ENCODE peak calls at places on chromosome 20, in eight cellular contexts. F, Z, W, Q, Y, E, X and D are unnamed samples.
A peak's percentile ranks its signal among the peaks of the same experiment; 100 is the strongest.

GRCh38 chr20:1809611-1810510 is 85.3 kb upstream of the SIRPA start:
- DNase-seq in F (no peak), Z (no peak), W (peak; percentile 46), Q (no peak), Y (no peak), E (no peak), X (no peak), D (no peak)

GRCh38 chr20:35215066-35215956 is 11.2 kb upstream of the MMP24 start:
- DNase-seq in F (no peak), Z (peak; percentile 53), W (peak; percentile 39), Q (no peak), Y (no peak), E (no peak), X (no peak), D (no peak)

GRCh38 chr20:12594410-12595130 is 414.2 kb upstream of the SPTLC3 start:
- DNase-seq in F (no peak), Z (peak; percentile 32), W (no peak), Q (no peak), Y (no peak), E (no peak), X (no peak), D (no peak)

GRCh38 chr20:11136691-11137090 is 462.9 kb upstream of the JAG1 start:
- DNase-seq in F (no peak), Z (no peak), W (no peak), Q (no peak), Y (no peak), E (no peak), X (no peak), D (no peak)

GRCh38 chr20:2631228-2631627 is 21.2 kb upstream of the NOP56 start:
- DNase-seq in F (no peak), Z (peak; percentile 13), W (no peak), Q (no peak), Y (no peak), E (no peak), X (no peak), D (no peak)

GRCh38 chr20:45456632-45457031 is 12.9 kb upstream of the WFDC2 start:
- DNase-seq in F (no peak), Z (peak; percentile 17), W (peak; percentile 10), Q (peak; percentile 22), Y (no peak), E (no peak), X (peak; percentile 29), D (peak; percentile 36)

GRCh38 chr20:1327241-1327653 is 1.7 kb downstream of the SDCBP2 start:
- DNase-seq in F (peak; percentile 27), Z (peak; percentile 88), W (peak; percentile 94), Q (no peak), Y (no peak), E (no peak), X (no peak), D (no peak)

GRCh38 chr20:52943185-52943841 is 28.8 kb upstream of the TSHZ2 start:
- DNase-seq in F (no peak), Z (peak; percentile 84), W (peak; percentile 57), Q (no peak), Y (no peak), E (no peak), X (no peak), D (no peak)

GRCh38 chr20:40807771-40808170 is 118.7 kb upstream of the MAFB start:
- DNase-seq in F (no peak), Z (no peak), W (no peak), Q (no peak), Y (no peak), E (no peak), X (no peak), D (no peak)

GRCh38 chr20:37901667-37902503 is 1.0 kb upstream of the VSTM2L start:
- DNase-seq in F (no peak), Z (peak; percentile 73), W (peak; percentile 75), Q (peak; percentile 72), Y (peak; percentile 92), E (peak; percentile 56), X (peak; percentile 26), D (peak; percentile 87)

GRCh38 chr20:53676987-53677386 is 83.3 kb upstream of the ZNF217 start:
- DNase-seq in F (no peak), Z (no peak), W (no peak), Q (no peak), Y (no peak), E (no peak), X (no peak), D (no peak)

GRCh38 chr20:54161008-54161820 is 12.6 kb downstream of the CYP24A1 start:
- DNase-seq in F (no peak), Z (no peak), W (no peak), Q (no peak), Y (no peak), E (no peak), X (no peak), D (no peak)

GRCh38 chr20:5353624-5354496 is 37.1 kb upstream of the PROKR2 start:
- DNase-seq in F (no peak), Z (peak; percentile 72), W (peak; percentile 76), Q (no peak), Y (no peak), E (no peak), X (no peak), D (no peak)

GRCh38 chr20:42775037-42775436 is 414.7 kb downstream of the PTPRT start:
- DNase-seq in F (no peak), Z (no peak), W (no peak), Q (no peak), Y (no peak), E (no peak), X (no peak), D (no peak)

GRCh38 chr20:41152108-41152757 is 14.9 kb downstream of the PLCG1 start:
- DNase-seq in F (no peak), Z (no peak), W (no peak), Q (no peak), Y (no peak), E (no peak), X (no peak), D (no peak)

DNA sequence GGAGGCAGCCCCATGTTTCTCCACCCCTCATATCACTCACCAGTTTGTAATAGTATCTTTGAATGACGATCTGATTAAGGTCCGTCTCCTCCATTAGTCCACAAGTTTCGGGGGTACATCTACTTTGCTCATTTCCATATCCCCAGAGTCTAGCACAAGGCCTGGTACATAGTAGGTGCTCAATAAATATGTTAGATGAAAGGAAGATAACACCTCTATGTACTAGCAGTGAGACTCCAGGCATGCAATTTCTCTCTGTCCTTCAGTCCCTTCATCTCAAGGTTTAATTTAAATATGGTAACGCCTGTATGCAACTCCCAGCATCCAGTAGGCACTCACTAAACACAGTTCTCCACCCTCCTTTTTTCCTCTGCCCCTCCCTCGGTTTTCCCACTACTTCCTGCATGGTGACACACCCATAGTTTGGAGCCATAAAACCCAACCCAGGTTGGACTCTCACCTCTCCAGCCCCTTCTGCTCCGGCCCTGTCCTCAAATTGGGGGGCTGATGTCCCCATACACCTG is 458 bp upstream of the HNF4A start:
- DNase-seq in F (no peak), Z (no peak), W (no peak), Q (no peak), Y (no peak), E (no peak), X (no peak), D (no peak)
- TF ChIP-seq CTCF in F (no peak), Z (no peak), W (no peak), Q (no peak), Y (no peak), E (no peak), X (no peak), D (no peak)

DNA sequence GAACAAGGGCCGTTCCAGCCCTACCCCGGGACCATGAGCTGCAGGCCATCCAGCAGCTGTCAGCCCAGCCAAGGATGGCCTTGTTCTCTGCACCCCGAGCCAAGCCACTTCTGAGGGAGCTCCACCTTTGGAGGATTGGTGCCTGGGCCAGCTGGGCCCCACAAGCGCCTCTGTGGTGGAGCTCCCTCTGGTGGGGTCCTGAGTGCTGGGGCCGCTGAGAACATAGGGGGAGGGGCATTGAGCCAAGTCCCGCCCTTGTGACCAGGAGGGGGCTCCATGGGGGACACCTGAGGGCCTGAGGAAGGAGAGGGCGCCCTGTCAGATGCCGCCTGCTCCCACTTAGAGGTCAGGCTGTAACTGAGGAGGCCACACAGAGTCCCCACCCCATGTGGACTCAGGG is 43.2 kb downstream of the YTHDF1 start:
- DNase-seq in F (no peak), Z (no peak), W (no peak), Q (no peak), Y (peak; percentile 66), E (no peak), X (no peak), D (no peak)
- TF ChIP-seq CTCF in F (no peak), Z (peak; percentile 22), W (no peak), Q (no peak), Y (peak; percentile 35), E (no peak), X (no peak), D (peak; percentile 12)

GRCh38 chr20:15865553-15865952 is 707.7 kb downstream of the KIF16B start:
- DNase-seq in F (no peak), Z (no peak), W (no peak), Q (no peak), Y (no peak), E (no peak), X (no peak), D (no peak)

GRCh38 chr20:15862178-15862577 is 711.1 kb downstream of the KIF16B start:
- DNase-seq in F (no peak), Z (no peak), W (no peak), Q (no peak), Y (no peak), E (no peak), X (no peak), D (no peak)

GRCh38 chr20:15863735-15864134 is 709.5 kb downstream of the KIF16B start:
- DNase-seq in F (no peak), Z (no peak), W (no peak), Q (no peak), Y (no peak), E (no peak), X (no peak), D (no peak)

GRCh38 chr20:15867017-15867416 is 706.2 kb downstream of the KIF16B start:
- DNase-seq in F (no peak), Z (no peak), W (no peak), Q (no peak), Y (no peak), E (no peak), X (no peak), D (no peak)

GRCh38 chr20:15867899-15868298 is 705.3 kb downstream of the KIF16B start:
- DNase-seq in F (no peak), Z (no peak), W (no peak), Q (no peak), Y (no peak), E (no peak), X (no peak), D (no peak)
- TF ChIP-seq CTCF in F (no peak), Z (no peak), W (no peak), Q (no peak), Y (no peak), E (no peak), X (peak; percentile 13), D (no peak)

GRCh38 chr20:25254571-25254970 is 6.7 kb downstream of the PYGB start:
- DNase-seq in F (no peak), Z (no peak), W (no peak), Q (no peak), Y (no peak), E (no peak), X (no peak), D (no peak)

GRCh38 chr20:25253606-25254275 is 5.9 kb downstream of the PYGB start:
- DNase-seq in F (no peak), Z (peak; percentile 57), W (no peak), Q (no peak), Y (no peak), E (no peak), X (no peak), D (no peak)

GRCh38 chr20:25256226-25256859 is 8.5 kb downstream of the PYGB start:
- DNase-seq in F (no peak), Z (peak; percentile 54), W (peak; percentile 51), Q (no peak), Y (no peak), E (no peak), X (no peak), D (no peak)

GRCh38 chr20:25257130-25257529 is 9.2 kb downstream of the PYGB start:
- DNase-seq in F (no peak), Z (no peak), W (no peak), Q (no peak), Y (no peak), E (no peak), X (no peak), D (no peak)

GRCh38 chr20:25254986-25255680 is 7.2 kb downstream of the PYGB start:
- DNase-seq in F (peak; percentile 77), Z (no peak), W (no peak), Q (no peak), Y (no peak), E (no peak), X (no peak), D (no peak)
- TF ChIP-seq CTCF in F (no peak), Z (no peak), W (no peak), Q (no peak), Y (no peak), E (no peak), X (no peak), D (no peak)